ENCODE peak calls at places on chromosomes 12 and 14, in eight cellular contexts. G is HCT116, E is fibroblast of mammary gland, S is astrocyte of the spinal cord, T is GM13977, L is left ventricle myocardium inferior, M is pancreas, X is cardiac muscle cell. A is an unnamed sample.
A peak's percentile ranks its signal among the peaks of the same experiment; 100 is the strongest.

GRCh38 chr14:39988939-39989338 is 556.7 kb upstream of the FBXO33 start:
- DNase-seq in G (peak; percentile 43), E (peak; percentile 51), S (peak; percentile 52), T (no peak), L (no peak), M (no peak), X (peak; percentile 40), A (no peak)

GRCh38 chr12:89230376-89231101 is 121.8 kb downstream of the DUSP6 start:
- DNase-seq in G (no peak), E (peak; percentile 35), S (no peak), T (no peak), L (no peak), M (no peak), X (peak; percentile 14), A (no peak)

GRCh38 chr14:102225386-102225785 is 79.6 kb downstream of the MOK start:
- DNase-seq in G (no peak), E (no peak), S (no peak), T (no peak), L (no peak), M (no peak), X (no peak), A (no peak)

GRCh38 chr14:34997762-34998161 is 15.0 kb downstream of the SRP54 start:
- DNase-seq in G (no peak), E (no peak), S (no peak), T (no peak), L (no peak), M (no peak), X (peak; percentile 60), A (no peak)

GRCh38 chr14:69997849-69998248 is 118.6 kb downstream of the SMOC1 start:
- DNase-seq in G (no peak), E (peak; percentile 92), S (peak; percentile 93), T (no peak), L (no peak), M (peak; percentile 84), X (peak; percentile 90), A (no peak)

GRCh38 chr12:123617144-123617543 is 15.2 kb downstream of the DDX55 start:
- DNase-seq in G (no peak), E (no peak), S (no peak), T (no peak), L (no peak), M (no peak), X (no peak), A (no peak)

GRCh38 chr14:89417111-89417468 is at the start of gene FOXN3:
- DNase-seq in G (peak; percentile 78), E (peak; percentile 84), S (peak; percentile 93), T (peak; percentile 94), L (peak; percentile 92), M (peak; percentile 92), X (peak; percentile 95), A (peak; percentile 94)

GRCh38 chr12:132522586-132523380 is 32.8 kb downstream of the FBRSL1 start:
- DNase-seq in G (no peak), E (no peak), S (no peak), T (no peak), L (no peak), M (no peak), X (no peak), A (no peak)

GRCh38 chr14:101905614-101906013 is 58.8 kb upstream of the DYNC1H1 start:
- DNase-seq in G (no peak), E (no peak), S (no peak), T (no peak), L (no peak), M (no peak), X (no peak), A (no peak)

GRCh38 chr14:92502541-92503286 is 10.9 kb upstream of the RIN3 start:
- DNase-seq in G (no peak), E (no peak), S (no peak), T (no peak), L (no peak), M (no peak), X (no peak), A (no peak)

GRCh38 chr14:104799657-104800599 is 973 bp upstream of the ZBTB42 start:
- DNase-seq in G (no peak), E (peak; percentile 56), S (peak; percentile 79), T (peak; percentile 97), L (peak; percentile 91), M (peak; percentile 83), X (peak; percentile 85), A (peak; percentile 94)

GRCh38 chr14:92740440-92740839 is 8.0 kb downstream of the LGMN start:
- DNase-seq in G (no peak), E (no peak), S (no peak), T (no peak), L (no peak), M (no peak), X (no peak), A (no peak)

GRCh38 chr14:65704850-65705249 is 292.3 kb downstream of the FUT8 start:
- DNase-seq in G (no peak), E (no peak), S (no peak), T (peak; percentile 32), L (no peak), M (no peak), X (peak; percentile 19), A (no peak)

GRCh38 chr12:39348523-39348922 is 94.4 kb downstream of the KIF21A start:
- DNase-seq in G (no peak), E (no peak), S (no peak), T (no peak), L (no peak), M (no peak), X (no peak), A (no peak)

GRCh38 chr14:101440511-101440910 is 120.8 kb upstream of the DIO3 start:
- DNase-seq in G (no peak), E (no peak), S (no peak), T (no peak), L (no peak), M (no peak), X (no peak), A (no peak)

GRCh38 chr12:106769546-106769945 is 4.9 kb upstream of the RIC8B start:
- DNase-seq in G (no peak), E (peak; percentile 35), S (no peak), T (no peak), L (no peak), M (no peak), X (peak; percentile 43), A (no peak)

GRCh38 chr12:70787612-70788011 is 132.9 kb downstream of the PTPRR start:
- DNase-seq in G (no peak), E (no peak), S (no peak), T (no peak), L (no peak), M (no peak), X (no peak), A (no peak)

GRCh38 chr14:92759300-92759678 is 10.9 kb upstream of the LGMN start:
- DNase-seq in G (no peak), E (peak; percentile 44), S (peak; percentile 20), T (no peak), L (no peak), M (no peak), X (peak; percentile 42), A (no peak)

GRCh38 chr12:92216092-92216491 is 70.4 kb upstream of the BTG1 start:
- DNase-seq in G (no peak), E (no peak), S (peak; percentile 60), T (no peak), L (no peak), M (no peak), X (no peak), A (no peak)

GRCh38 chr14:31216359-31216758 is 8.8 kb upstream of the HECTD1 start:
- DNase-seq in G (no peak), E (no peak), S (no peak), T (no peak), L (no peak), M (no peak), X (no peak), A (no peak)

GRCh38 chr12:118256352-118256751 is 116.4 kb downstream of the TAOK3 start:
- DNase-seq in G (no peak), E (no peak), S (no peak), T (no peak), L (no peak), M (no peak), X (no peak), A (no peak)

GRCh38 chr12:81573228-81573627 is 185.9 kb downstream of the PPFIA2 start:
- DNase-seq in G (no peak), E (peak; percentile 5), S (peak; percentile 45), T (no peak), L (no peak), M (no peak), X (peak; percentile 0), A (no peak)

DNA sequence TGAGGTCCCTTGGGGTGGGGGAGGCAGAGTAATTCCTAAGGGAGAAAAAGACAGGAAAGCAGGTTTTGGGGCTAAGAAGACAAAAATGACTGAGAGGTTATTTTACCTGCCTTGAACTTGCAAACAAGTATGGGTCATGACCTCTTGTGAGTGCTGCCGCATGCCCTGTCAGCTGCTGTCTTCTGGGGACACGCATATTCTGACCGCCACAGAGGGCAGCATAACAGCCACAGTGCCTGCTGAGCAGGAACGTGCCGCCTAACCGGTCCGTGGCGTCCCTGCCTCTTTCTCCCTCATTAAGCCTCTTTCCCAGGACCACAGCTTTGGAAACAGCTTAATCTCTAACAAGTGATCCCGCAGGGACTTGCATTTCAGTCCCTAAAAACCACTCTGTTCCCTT is 51.3 kb upstream of the KCNA1 start:
- DNase-seq in G (no peak), E (no peak), S (no peak), T (peak; percentile 35), L (no peak), M (peak; percentile 25), X (no peak), A (no peak)
- TF ChIP-seq CTCF in G (no peak), E (no peak), S (no peak), T (peak; percentile 28), L (no peak), M (no peak), X (no peak), A (no peak)

GRCh38 chr12:53727310-53728041 is at the start of gene CALCOCO1:
- DNase-seq in G (peak; percentile 96), E (peak; percentile 97), S (peak; percentile 98), T (peak; percentile 95), L (peak; percentile 98), M (peak; percentile 97), X (peak; percentile 99), A (peak; percentile 99)
- TF ChIP-seq CTCF in G (no peak), E (no peak), S (no peak), T (no peak), L (no peak), M (no peak), X (no peak), A (no peak)

GRCh38 chr12:94980577-94980976 is 22.9 kb downstream of the NDUFA12 start:
- DNase-seq in G (no peak), E (peak; percentile 41), S (peak; percentile 56), T (no peak), L (no peak), M (no peak), X (peak; percentile 42), A (no peak)
- TF ChIP-seq CTCF in G (peak; percentile 16), E (peak; percentile 28), S (peak; percentile 47), T (peak; percentile 25), L (peak; percentile 30), M (no peak), X (peak; percentile 21), A (no peak)

DNA sequence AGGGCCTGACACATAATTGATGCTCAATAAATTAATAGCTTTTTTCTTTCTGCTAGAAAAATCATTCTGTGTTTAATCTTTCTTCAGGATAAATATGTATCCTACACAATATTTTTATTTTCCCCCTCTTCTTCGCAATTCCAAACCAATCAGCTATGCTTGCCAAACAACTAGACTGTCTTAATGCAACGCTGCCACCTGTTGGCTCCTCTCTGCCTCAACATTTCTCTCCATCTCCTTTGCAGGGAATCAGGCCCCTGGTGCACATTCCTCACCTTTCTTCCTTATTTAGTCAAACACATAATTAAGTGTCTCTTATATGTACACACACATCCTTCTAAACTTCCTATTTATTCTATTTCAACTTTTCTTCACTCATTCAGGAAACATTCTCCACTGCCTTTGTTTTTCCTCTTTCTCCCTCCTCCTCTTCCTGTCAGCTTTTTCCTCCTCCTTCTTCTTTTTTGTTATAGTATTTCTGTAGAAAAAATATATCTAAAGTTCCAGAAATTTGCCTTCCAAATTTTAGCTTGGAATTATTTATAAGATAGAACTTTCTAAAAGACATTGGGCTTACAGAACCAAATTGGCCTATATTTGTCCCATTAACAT is 406.0 kb downstream of the PRKD1 start:
- DNase-seq in G (no peak), E (peak; percentile 40), S (no peak), T (no peak), L (no peak), M (no peak), X (peak; percentile 18), A (no peak)
- TF ChIP-seq CTCF in G (no peak), E (peak; percentile 69), S (peak; percentile 47), T (peak; percentile 30), L (no peak), M (no peak), X (peak; percentile 40), A (no peak)

A was measured in lower lobe of right lung.